ENCODE peak calls at places on chromosomes 3 and 15, in five cellular contexts. C is fibroblast of lung, X is DMS 273 treated with DMSO at 0.1 percent for 48 hours, D is glutamatergic neuron, T is left ventricle myocardium inferior. L is an unnamed sample.
A peak's percentile ranks its signal among the peaks of the same experiment; 100 is the strongest.

GRCh38 chr15:57443486-57443885 is 67.2 kb downstream of the CGNL1 start:
- DNase-seq in C (no peak), X (no peak), D (no peak), T (no peak), L (no peak)

GRCh38 chr15:51024735-51025453 is 69.8 kb downstream of the TNFAIP8L3 start:
- DNase-seq in C (peak; percentile 22), X (peak; percentile 62), D (no peak), T (no peak), L (no peak)

GRCh38 chr3:113912551-113913246 is 35.1 kb upstream of the ZDHHC23 start:
- DNase-seq in C (peak; percentile 69), X (peak; percentile 42), D (no peak), T (no peak), L (peak; percentile 58)

GRCh38 chr15:33851079-33851478 is 117.2 kb upstream of the CHRM5 start:
- DNase-seq in C (no peak), X (no peak), D (no peak), T (no peak), L (no peak)

GRCh38 chr3:8450618-8451017 is 51.0 kb upstream of the LMCD1 start:
- DNase-seq in C (peak; percentile 56), X (no peak), D (no peak), T (no peak), L (no peak)

GRCh38 chr3:165729756-165730155 is 107.5 kb downstream of the BCHE start:
- DNase-seq in C (no peak), X (no peak), D (no peak), T (no peak), L (no peak)

GRCh38 chr3:40914475-40914874 is 284.8 kb upstream of the CTNNB1 start:
- DNase-seq in C (no peak), X (no peak), D (no peak), T (no peak), L (no peak)

GRCh38 chr3:197366301-197367044 is 68.1 kb upstream of the DLG1 start:
- DNase-seq in C (peak; percentile 74), X (no peak), D (no peak), T (no peak), L (no peak)